ENCODE peak calls at places on chromosomes 3 and 15, in four cellular contexts. V, Z, N and E are unnamed samples.

GRCh38 chr15:54017911-54018310 is 39.7 kb downstream of the UNC13C start:
- DNase-seq in V (no peak), Z (no peak), N (no peak), E (no peak)

GRCh38 chr15:76184640-76185020 is 124.8 kb downstream of the TMEM266 start:
- DNase-seq in V (no peak), Z (no peak), N (no peak), E (no peak)

GRCh38 chr15:78065284-78065872 is 12.1 kb downstream of the TBC1D2B start:
- DNase-seq in V (no peak), Z (no peak), N (peak), E (no peak)

GRCh38 chr3:114376091-114376490 is 82.3 kb downstream of the TIGIT start:
- DNase-seq in V (no peak), Z (no peak), N (no peak), E (no peak)

GRCh38 chr3:188194327-188194726 is 40.4 kb downstream of the LPP start:
- DNase-seq in V (no peak), Z (no peak), N (no peak), E (no peak)

GRCh38 chr3:172040976-172041963 is 1.9 kb downstream of the FNDC3B start:
- DNase-seq in V (no peak), Z (peak), N (no peak), E (peak)

GRCh38 chr15:52488830-52489229 is 39.9 kb downstream of the MYO5A start:
- DNase-seq in V (no peak), Z (no peak), N (no peak), E (no peak)

GRCh38 chr3:108410531-108410984 is 99.8 kb downstream of the MYH15 start:
- DNase-seq in V (no peak), Z (no peak), N (peak), E (no peak)

GRCh38 chr15:66789029-66790025 is 87.3 kb downstream of the SMAD6 start:
- DNase-seq in V (no peak), Z (no peak), N (peak), E (peak)

GRCh38 chr15:65902373-65902772 is 33.1 kb downstream of the RAB11A start:
- DNase-seq in V (no peak), Z (no peak), N (peak), E (peak)

GRCh38 chr3:50580683-50581458 is 11.5 kb downstream of the HEMK1 start:
- DNase-seq in V (no peak), Z (no peak), N (no peak), E (no peak)

GRCh38 chr3:99714575-99714974 is 76.2 kb downstream of the COL8A1 start:
- DNase-seq in V (no peak), Z (no peak), N (no peak), E (no peak)

GRCh38 chr3:14788644-14789043 is 30.1 kb upstream of the FGD5 start:
- DNase-seq in V (no peak), Z (no peak), N (no peak), E (no peak)

GRCh38 chr15:70091649-70092461 is 5.9 kb downstream of the TLE3 start:
- DNase-seq in V (no peak), Z (no peak), N (no peak), E (peak)

GRCh38 chr15:46137443-46137842 is 502.6 kb downstream of the SQOR start:
- DNase-seq in V (no peak), Z (no peak), N (no peak), E (no peak)

GRCh38 chr3:72844436-72844999 is 3.7 kb downstream of the SHQ1 start:
- DNase-seq in V (no peak), Z (no peak), N (no peak), E (no peak)

DNA sequence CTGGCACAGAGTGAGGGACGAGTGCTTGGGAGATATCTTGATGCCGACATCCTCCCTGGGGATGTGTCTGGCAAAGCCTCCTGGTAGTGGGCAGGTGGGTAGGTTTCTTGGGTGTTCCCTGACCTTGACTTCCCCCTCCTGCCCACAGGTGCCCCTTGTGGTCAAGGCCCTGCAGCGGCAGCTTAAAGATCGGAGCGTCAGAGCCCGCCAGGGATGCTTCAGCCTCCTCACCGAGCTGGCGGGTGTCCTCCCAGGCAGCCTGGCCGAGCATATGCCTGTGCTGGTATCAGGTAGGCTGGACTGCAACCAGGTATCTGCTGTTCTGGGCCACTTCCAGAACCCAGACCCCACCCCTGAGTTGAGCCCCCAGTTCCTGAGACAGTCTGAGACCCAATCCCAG is 19.2 kb downstream of the CAND2 start:
- DNase-seq in V (no peak), Z (no peak), N (no peak), E (no peak)
- TF ChIP-seq CTCF in V (no peak), Z (no peak), N (no peak), E (peak)

GRCh38 chr15:93500155-93500554 is 411.1 kb upstream of the RGMA start:
- DNase-seq in V (no peak), Z (no peak), N (no peak), E (no peak)

GRCh38 chr15:93497256-93497655 is 408.2 kb upstream of the RGMA start:
- DNase-seq in V (no peak), Z (no peak), N (no peak), E (no peak)

DNA sequence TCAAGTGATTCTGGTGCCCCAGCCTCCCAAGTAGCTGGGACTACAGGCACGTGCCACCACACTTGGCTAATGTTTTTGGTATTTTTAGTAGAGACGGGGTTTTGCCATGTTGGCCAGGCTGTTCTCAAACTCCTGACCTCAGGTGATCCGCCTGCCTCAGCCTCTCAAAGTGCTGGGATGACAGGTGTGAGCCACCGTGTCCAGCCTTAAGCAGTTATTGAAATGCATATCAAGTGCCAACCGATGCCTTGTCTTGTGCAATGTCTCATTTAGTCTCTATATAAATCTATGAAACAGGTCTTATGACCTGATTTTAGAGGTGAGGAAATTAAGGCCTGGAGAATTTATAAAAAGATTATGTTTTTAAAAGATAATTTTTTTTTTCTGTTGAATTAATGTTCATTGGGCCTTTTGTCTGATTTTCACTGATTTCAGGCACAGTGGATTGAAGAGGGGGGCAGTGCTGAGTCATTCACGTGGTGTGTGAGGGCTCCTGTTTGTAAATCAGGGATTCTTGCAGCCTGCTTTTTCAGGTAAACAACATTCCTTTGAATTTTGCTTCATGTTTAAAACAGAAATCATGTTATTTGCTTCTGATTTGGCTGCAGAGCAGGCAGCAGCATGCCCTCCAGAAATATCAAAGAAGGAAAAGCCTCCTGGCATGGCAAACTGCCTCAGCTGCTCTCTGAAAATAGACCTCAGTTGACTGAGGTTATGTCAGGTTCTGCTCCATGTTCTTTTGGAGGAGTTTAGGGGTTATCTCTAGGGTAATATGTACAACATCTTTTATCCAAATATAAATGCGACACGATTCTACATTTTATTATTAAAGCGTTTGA is 407.0 kb upstream of the RGMA start:
- DNase-seq in V (no peak), Z (no peak), N (no peak), E (no peak)
- TF ChIP-seq CTCF in V (no peak), Z (no peak), N (no peak), E (no peak)

DNA sequence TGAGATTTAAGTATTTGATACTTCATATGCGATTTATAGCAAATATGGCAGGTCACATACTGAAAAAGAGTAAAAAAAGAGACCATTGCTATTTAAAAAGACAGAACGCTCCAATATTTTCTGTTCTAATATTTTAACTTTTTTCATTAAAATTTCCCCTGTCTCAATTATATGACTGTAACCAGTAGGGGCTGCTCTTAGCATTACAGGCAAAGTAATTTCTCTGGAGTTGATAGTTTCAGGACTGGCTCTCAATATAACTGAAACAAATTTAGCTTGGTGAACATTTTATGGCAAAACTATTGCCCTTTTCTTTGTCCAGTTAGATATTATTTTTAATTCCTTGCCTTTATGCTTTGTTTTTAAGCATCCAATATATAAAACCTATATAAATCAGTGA is 286.3 kb upstream of the ROBO2 start:
- DNase-seq in V (no peak), Z (no peak), N (no peak), E (no peak)
- TF ChIP-seq CTCF in V (no peak), Z (no peak), N (no peak), E (no peak)

DNA sequence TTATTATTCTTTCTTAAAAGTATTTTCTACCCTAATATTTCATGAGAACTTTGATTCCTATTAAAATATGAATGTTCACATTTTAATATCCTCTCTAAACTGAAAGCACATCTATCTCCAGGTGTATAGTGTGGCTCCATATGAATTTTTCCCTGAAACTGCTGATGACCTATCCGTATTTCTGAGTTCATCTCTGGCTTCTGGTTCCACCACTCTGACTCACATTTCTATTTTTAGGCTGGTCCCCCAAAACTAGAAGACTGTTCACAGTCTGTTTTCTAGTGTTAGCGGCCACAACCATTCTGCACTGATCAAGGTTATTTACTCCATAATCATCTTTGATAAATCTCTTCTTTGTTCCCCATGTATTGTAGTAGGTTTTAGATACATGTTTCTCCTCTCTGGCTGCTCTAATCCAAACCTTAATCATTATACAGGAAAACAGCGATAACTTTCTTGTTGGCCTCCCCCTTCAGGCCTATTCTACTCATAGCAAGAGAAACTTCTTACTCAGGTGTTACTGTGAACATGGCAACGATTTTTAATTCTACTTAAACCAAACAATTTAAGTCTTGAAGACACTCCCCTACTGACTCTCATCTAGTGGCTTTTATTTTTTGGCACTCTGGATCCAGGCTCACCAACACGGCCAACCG is 12.8 kb downstream of the ADPGK start:
- DNase-seq in V (no peak), Z (no peak), N (no peak), E (no peak)
- TF ChIP-seq CTCF in V (peak), Z (peak), N (no peak), E (no peak)

GRCh38 chr15:40694706-40695468 is at the start of gene RAD51:
- DNase-seq in V (peak), Z (peak), N (peak), E (peak)
- TF ChIP-seq CTCF in V (no peak), Z (no peak), N (no peak), E (no peak)